ENCODE peak calls at places on chromosomes 3 and 15, in six cellular contexts. I is small intestine, W is cardiac muscle cell, E is HepG2, C is stomach, G is Peyer's patch. K is an unnamed sample.

GRCh38 chr15:83206971-83207621 is 527 bp downstream of the HDGFL3 start:
- DNase-seq in I (no peak), E (no peak), G (peak; percentile 51), W (peak; percentile 63), C (peak; percentile 28), K (no peak)

GRCh38 chr15:51162865-51163762 is 68.4 kb upstream of the TNFAIP8L3 start:
- DNase-seq in I (peak; percentile 67), G (no peak), W (peak; percentile 82), C (peak; percentile 72), E (peak; percentile 45), K (no peak)

GRCh38 chr3:120983841-120984240 is 75.8 kb downstream of the STXBP5L start:
- DNase-seq in W (no peak), I (no peak), C (no peak), G (no peak), E (no peak), K (no peak)

GRCh38 chr3:184177331-184177731 is 2.7 kb downstream of the AP2M1 start:
- DNase-seq in I (peak; percentile 24), W (peak; percentile 52), C (no peak), E (no peak), G (no peak), K (no peak)

GRCh38 chr3:115804722-115805121 is 181.4 kb downstream of the GAP43 start:
- DNase-seq in G (no peak), I (no peak), C (no peak), E (no peak), W (no peak), K (no peak)

GRCh38 chr3:100737334-100737733 is 28.0 kb downstream of the TFG start:
- DNase-seq in C (no peak), I (peak; percentile 18), W (peak; percentile 53), E (no peak), G (no peak), K (no peak)

GRCh38 chr15:100297812-100298211 is 44.0 kb downstream of the ADAMTS17 start:
- DNase-seq in W (no peak), C (no peak), G (no peak), E (no peak), I (no peak), K (no peak)

GRCh38 chr3:127043731-127044510 is 61.0 kb downstream of the PLXNA1 start:
- DNase-seq in E (no peak), I (no peak), W (no peak), G (peak; percentile 40), C (no peak), K (no peak)

GRCh38 chr15:42014406-42014805 is 6.4 kb downstream of the PLA2G4E start:
- DNase-seq in G (no peak), E (no peak), I (no peak), C (no peak), W (no peak), K (no peak)

GRCh38 chr15:42020713-42021273 is at the start of gene PLA2G4E:
- DNase-seq in G (no peak), I (no peak), E (no peak), W (no peak), C (no peak), K (no peak)

GRCh38 chr15:42012937-42013482 is 7.8 kb downstream of the PLA2G4E start:
- DNase-seq in E (no peak), W (no peak), G (no peak), I (no peak), C (no peak), K (no peak)

GRCh38 chr15:42018306-42019224 is 2.3 kb downstream of the PLA2G4E start:
- DNase-seq in I (no peak), C (no peak), E (no peak), G (no peak), W (peak; percentile 29), K (no peak)

DNA sequence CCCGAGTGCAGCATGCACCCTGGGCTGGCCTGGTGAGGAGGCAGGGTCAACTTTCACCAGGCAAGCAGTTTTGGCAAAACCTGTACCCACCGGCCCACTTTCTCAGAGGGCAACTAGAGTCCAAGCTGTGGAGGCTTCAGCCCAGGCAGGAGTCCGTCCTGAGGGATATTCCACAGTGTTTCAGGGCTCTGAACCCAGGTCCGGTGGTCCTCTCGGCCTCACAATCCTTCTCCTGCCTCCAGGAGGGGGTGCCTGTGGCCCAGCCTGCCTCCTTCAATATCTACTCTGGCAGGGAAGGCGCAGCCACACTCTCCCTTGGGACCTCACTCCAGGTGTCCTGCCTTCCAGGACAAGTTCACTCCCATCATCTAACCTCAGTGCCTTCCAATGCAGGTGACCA is 3.9 kb downstream of the PLA2G4E start:
- DNase-seq in I (no peak), G (no peak), E (no peak), C (no peak), W (no peak), K (no peak)
- H3K27ac ChIP-seq in I (no peak overlapping the region), G (no peak overlapping the region), E (no peak overlapping the region), C (no peak overlapping the region), W (no peak overlapping the region), K (no peak overlapping the region)

GRCh38 chr15:89103481-89104171 is 15.4 kb downstream of the ABHD2 start:
- DNase-seq in G (no peak), E (no peak), W (no peak), C (no peak), I (no peak), K (no peak)
- H3K27ac ChIP-seq in G (peak overlapping the region; percentile 57), E (no peak overlapping the region), W (no peak overlapping the region), C (peak overlapping the region; percentile 95), I (peak overlapping the region; percentile 39), K (peak overlapping the region; percentile 56)

GRCh38 chr3:102124301-102125158 is 275.2 kb downstream of the NFKBIZ start:
- DNase-seq in I (peak; percentile 52), C (no peak), E (no peak), G (no peak), W (no peak), K (no peak)
- H3K27ac ChIP-seq in I (no peak overlapping the region), C (no peak overlapping the region), E (no peak overlapping the region), G (no peak overlapping the region), W (no peak overlapping the region), K (peak overlapping the region; percentile 87)

GRCh38 chr15:66617137-66618090 is 51.6 kb upstream of the LCTL start:
- DNase-seq in E (peak; percentile 36), W (no peak), I (no peak), G (no peak), C (peak; percentile 91), K (no peak)

GRCh38 chr15:66614456-66615174 is 48.8 kb upstream of the LCTL start:
- DNase-seq in C (no peak), I (no peak), G (no peak), E (no peak), W (no peak), K (no peak)

GRCh38 chr15:66615175-66615495 is 49.3 kb upstream of the LCTL start:
- DNase-seq in I (no peak), E (no peak), W (no peak), G (no peak), C (no peak), K (no peak)

GRCh38 chr15:66613743-66614142 is 47.9 kb upstream of the LCTL start:
- DNase-seq in I (no peak), W (no peak), E (no peak), G (no peak), C (no peak), K (no peak)

DNA sequence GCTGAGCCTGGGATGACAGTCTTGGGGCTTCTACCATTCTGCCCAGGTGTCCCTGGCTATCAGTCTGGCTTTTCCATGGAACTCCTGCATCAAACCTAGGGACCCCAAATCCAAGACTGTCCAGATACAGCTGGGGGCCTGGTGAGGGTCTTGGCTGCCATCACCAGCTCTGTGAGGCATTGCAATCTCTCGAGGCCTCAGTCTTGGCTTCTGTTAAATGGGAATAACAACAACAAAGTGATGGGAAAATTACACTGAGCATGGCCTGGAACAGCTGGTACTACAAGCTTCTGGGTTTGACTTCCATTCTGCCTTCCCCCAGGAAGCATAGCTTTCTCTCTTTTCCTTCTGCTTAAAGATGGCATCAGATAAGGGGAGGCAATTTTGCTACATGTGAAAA is 50.0 kb upstream of the LCTL start:
- DNase-seq in W (no peak), C (no peak), I (no peak), E (no peak), G (no peak), K (no peak)
- H3K27ac ChIP-seq in W (no peak overlapping the region), C (no peak overlapping the region), I (no peak overlapping the region), E (no peak overlapping the region), G (no peak overlapping the region), K (no peak overlapping the region)

GRCh38 chr15:65044724-65045481 is at the start of gene SLC51B:
- DNase-seq in C (peak; percentile 61), W (peak; percentile 56), G (peak; percentile 81), E (peak; percentile 99), I (peak; percentile 99), K (no peak)
- H3K27ac ChIP-seq in C (no peak within 1 kb of the TSS), W (peak within 1 kb of the TSS; percentile 1), G (peak within 1 kb of the TSS; percentile 76), E (peak within 1 kb of the TSS; percentile 89), I (peak within 1 kb of the TSS; percentile 77), K (no peak within 1 kb of the TSS)

GRCh38 chr3:49911124-49911420 is 7.4 kb upstream of the MST1R start:
- DNase-seq in W (no peak), G (no peak), I (no peak), C (no peak), E (no peak), K (no peak)
- H3K27ac ChIP-seq in W (no peak overlapping the region), G (no peak overlapping the region), I (no peak overlapping the region), C (no peak overlapping the region), E (no peak overlapping the region), K (no peak overlapping the region)

DNA sequence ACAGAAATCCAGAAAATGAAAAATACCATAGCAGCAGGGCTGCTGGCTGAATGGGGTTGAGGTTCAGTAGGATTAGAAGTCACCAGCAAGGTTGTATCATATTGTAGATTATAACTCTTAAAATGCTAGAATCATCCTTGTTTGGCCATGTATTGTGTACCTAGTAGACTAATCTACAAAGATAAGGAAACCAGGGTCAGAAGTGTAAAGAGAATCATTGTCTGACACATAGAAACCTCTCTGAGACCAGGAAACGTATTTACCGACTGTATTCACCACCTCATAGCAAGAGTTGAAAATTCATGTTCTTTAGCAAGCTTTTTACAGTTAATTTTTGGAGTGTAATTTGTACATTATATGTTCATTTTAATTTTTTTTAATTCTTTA is 168.8 kb downstream of the ECT2 start:
- DNase-seq in W (no peak), C (no peak), E (peak; percentile 2), I (peak; percentile 5), G (no peak), K (no peak)
- H3K27ac ChIP-seq in W (no peak overlapping the region), C (no peak overlapping the region), E (no peak overlapping the region), I (no peak overlapping the region), G (no peak overlapping the region), K (no peak overlapping the region)

GRCh38 chr3:148847351-148847750 is 17.7 kb upstream of the CPA3 start:
- DNase-seq in I (no peak), E (no peak), G (no peak), C (no peak), W (no peak), K (no peak)
- H3K27ac ChIP-seq in I (no peak overlapping the region), E (no peak overlapping the region), G (no peak overlapping the region), C (no peak overlapping the region), W (no peak overlapping the region), K (no peak overlapping the region)

DNA sequence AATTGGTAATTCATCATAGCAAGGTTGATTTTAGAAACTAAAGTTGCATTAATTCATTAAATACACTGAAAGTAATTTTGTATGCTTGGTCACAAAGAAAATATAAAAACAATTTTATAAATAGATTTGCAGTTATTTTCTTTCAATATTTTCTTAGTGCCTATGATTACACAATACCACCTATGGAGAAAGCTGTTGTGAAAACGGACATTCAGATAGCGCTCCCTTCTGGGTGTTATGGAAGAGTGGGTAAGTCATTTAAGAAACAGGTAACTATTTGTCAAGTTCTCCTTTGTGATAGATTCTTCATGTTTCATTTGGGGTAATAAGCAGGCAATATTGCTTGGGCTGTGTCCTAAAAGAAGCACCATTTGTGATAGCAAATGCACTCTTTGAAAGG is 3.0 kb downstream of the DUT start:
- DNase-seq in I (no peak), G (no peak), C (no peak), E (no peak), W (no peak), K (no peak)
- H3K27ac ChIP-seq in I (no peak overlapping the region), G (no peak overlapping the region), C (no peak overlapping the region), E (peak overlapping the region; percentile 16), W (no peak overlapping the region), K (no peak overlapping the region)

K was measured in esophagus squamous epithelium.